ENCODE peak calls at places on chromosomes 7 and 10, in eight cellular contexts. One of them, this sample, is unnamed.

GRCh38 chr7:30143748-30144251 is 9.0 kb downstream of the MTURN start:
- DNase-seq in NCI-H774: peak
- DNase-seq in T follicular helper cell: no peak
- DNase-seq in SJSA1: no peak
- DNase-seq in stimulated activated CD8-positive, alpha-beta memory T cell treated with anti-CD3 and anti-CD28 coated beads, Interleukin-7, amount 100 ng/mL, for 24 hours: no peak
- DNase-seq in HTR-8/SVneo: no peak
- DNase-seq in fibroblast of the aortic adventitia: peak
- DNase-seq in NCI-H1092: peak
- DNase-seq in this sample: peak

GRCh38 chr7:84982199-84982598 is 204.7 kb downstream of the SEMA3D start:
- DNase-seq in NCI-H774: no peak
- DNase-seq in T follicular helper cell: no peak
- DNase-seq in SJSA1: no peak
- DNase-seq in stimulated activated CD8-positive, alpha-beta memory T cell treated with anti-CD3 and anti-CD28 coated beads, Interleukin-7, amount 100 ng/mL, for 24 hours: no peak
- DNase-seq in HTR-8/SVneo: no peak
- DNase-seq in fibroblast of the aortic adventitia: no peak
- DNase-seq in NCI-H1092: no peak
- DNase-seq in this sample: no peak

GRCh38 chr7:139671967-139672366 is 105.8 kb downstream of the HIPK2 start:
- DNase-seq in NCI-H774: no peak
- DNase-seq in T follicular helper cell: no peak
- DNase-seq in SJSA1: no peak
- DNase-seq in stimulated activated CD8-positive, alpha-beta memory T cell treated with anti-CD3 and anti-CD28 coated beads, Interleukin-7, amount 100 ng/mL, for 24 hours: no peak
- DNase-seq in HTR-8/SVneo: no peak
- DNase-seq in fibroblast of the aortic adventitia: no peak
- DNase-seq in NCI-H1092: no peak
- DNase-seq in this sample: no peak

GRCh38 chr7:134174797-134175261 is 47.7 kb downstream of the LRGUK start:
- DNase-seq in NCI-H774: no peak
- DNase-seq in T follicular helper cell: no peak
- DNase-seq in SJSA1: peak
- DNase-seq in stimulated activated CD8-positive, alpha-beta memory T cell treated with anti-CD3 and anti-CD28 coated beads, Interleukin-7, amount 100 ng/mL, for 24 hours: no peak
- DNase-seq in HTR-8/SVneo: peak
- DNase-seq in fibroblast of the aortic adventitia: peak
- DNase-seq in NCI-H1092: no peak
- DNase-seq in this sample: no peak

GRCh38 chr7:93203496-93203895 is 22.8 kb downstream of the HEPACAM2 start:
- DNase-seq in NCI-H774: peak
- DNase-seq in T follicular helper cell: no peak
- DNase-seq in SJSA1: no peak
- DNase-seq in stimulated activated CD8-positive, alpha-beta memory T cell treated with anti-CD3 and anti-CD28 coated beads, Interleukin-7, amount 100 ng/mL, for 24 hours: no peak
- DNase-seq in HTR-8/SVneo: no peak
- DNase-seq in fibroblast of the aortic adventitia: no peak
- DNase-seq in NCI-H1092: peak
- DNase-seq in this sample: no peak

GRCh38 chr10:14588084-14588937 is 186.4 kb downstream of the FAM107B start:
- DNase-seq in NCI-H774: no peak
- DNase-seq in T follicular helper cell: no peak
- DNase-seq in SJSA1: peak
- DNase-seq in stimulated activated CD8-positive, alpha-beta memory T cell treated with anti-CD3 and anti-CD28 coated beads, Interleukin-7, amount 100 ng/mL, for 24 hours: no peak
- DNase-seq in HTR-8/SVneo: peak
- DNase-seq in fibroblast of the aortic adventitia: peak
- DNase-seq in NCI-H1092: no peak
- DNase-seq in this sample: no peak

GRCh38 chr10:86801995-86802394 is 45.6 kb downstream of the BMPR1A start:
- DNase-seq in NCI-H774: no peak
- DNase-seq in T follicular helper cell: no peak
- DNase-seq in SJSA1: no peak
- DNase-seq in stimulated activated CD8-positive, alpha-beta memory T cell treated with anti-CD3 and anti-CD28 coated beads, Interleukin-7, amount 100 ng/mL, for 24 hours: no peak
- DNase-seq in HTR-8/SVneo: no peak
- DNase-seq in fibroblast of the aortic adventitia: no peak
- DNase-seq in NCI-H1092: no peak
- DNase-seq in this sample: no peak

GRCh38 chr10:73439055-73439454 is 5.7 kb upstream of the MSS51 start:
- DNase-seq in NCI-H774: no peak
- DNase-seq in T follicular helper cell: no peak
- DNase-seq in SJSA1: no peak
- DNase-seq in stimulated activated CD8-positive, alpha-beta memory T cell treated with anti-CD3 and anti-CD28 coated beads, Interleukin-7, amount 100 ng/mL, for 24 hours: no peak
- DNase-seq in HTR-8/SVneo: no peak
- DNase-seq in fibroblast of the aortic adventitia: peak
- DNase-seq in NCI-H1092: no peak
- DNase-seq in this sample: no peak

GRCh38 chr10:14397069-14397468 is 66.3 kb upstream of the FRMD4A start:
- DNase-seq in NCI-H774: no peak
- DNase-seq in T follicular helper cell: no peak
- DNase-seq in SJSA1: peak
- DNase-seq in stimulated activated CD8-positive, alpha-beta memory T cell treated with anti-CD3 and anti-CD28 coated beads, Interleukin-7, amount 100 ng/mL, for 24 hours: no peak
- DNase-seq in HTR-8/SVneo: peak
- DNase-seq in fibroblast of the aortic adventitia: peak
- DNase-seq in NCI-H1092: no peak
- DNase-seq in this sample: no peak

GRCh38 chr7:14821757-14822480 is 80.6 kb downstream of the DGKB start:
- DNase-seq in NCI-H774: no peak
- DNase-seq in T follicular helper cell: no peak
- DNase-seq in SJSA1: no peak
- DNase-seq in stimulated activated CD8-positive, alpha-beta memory T cell treated with anti-CD3 and anti-CD28 coated beads, Interleukin-7, amount 100 ng/mL, for 24 hours: no peak
- DNase-seq in HTR-8/SVneo: no peak
- DNase-seq in fibroblast of the aortic adventitia: peak
- DNase-seq in NCI-H1092: no peak
- DNase-seq in this sample: no peak

This sample was measured in NCI-H2107.